ENCODE peak calls at places on chromosomes 11 and 22, in eight cellular contexts. E is HCT116; O is tibial nerve; A is effector memory CD4-positive, alpha-beta T cell; F is cardiac muscle cell; G is esophagus squamous epithelium; L is neuronal stem cell; V is CD4-positive, CD25-positive, alpha-beta regulatory T cell. P is an unnamed sample. For H3K27me3, the result is how much of the 10 kb centered on the place peaks cover.

GRCh38 chr11:117822031-117822521 is 2.5 kb downstream of the FXYD2 start:
- DNase-seq in F (no peak), A (no peak), V (peak), E (no peak), L (no peak), G (no peak), O (no peak), P (no peak)

GRCh38 chr11:123072279-123072678 is 10.3 kb upstream of the HSPA8 start:
- DNase-seq in L (no peak), A (no peak), V (no peak), G (no peak), F (no peak), E (no peak), O (no peak), P (peak)

GRCh38 chr11:94528551-94528950 is 15.2 kb upstream of the FUT4 start:
- DNase-seq in L (no peak), F (no peak), G (no peak), A (no peak), O (no peak), V (no peak), E (no peak), P (no peak)

GRCh38 chr11:77449060-77449521 is 24.8 kb downstream of the PAK1 start:
- DNase-seq in G (no peak), O (no peak), F (no peak), V (no peak), E (no peak), A (no peak), L (no peak), P (no peak)

GRCh38 chr22:20642668-20643179 is 131.2 kb upstream of the SERPIND1 start:
- DNase-seq in V (no peak), G (no peak), F (no peak), O (no peak), L (no peak), A (no peak), E (no peak), P (no peak)

GRCh38 chr22:28627791-28628190 is 51.8 kb downstream of the TTC28 start:
- DNase-seq in E (no peak), F (peak), L (no peak), V (no peak), O (no peak), A (no peak), G (no peak), P (no peak)

GRCh38 chr11:62306227-62306626 is 7.4 kb upstream of the SCGB1D4 start:
- DNase-seq in L (no peak), A (no peak), G (no peak), O (no peak), F (no peak), E (no peak), V (no peak), P (no peak)

GRCh38 chr11:2529636-2530035 is 84.8 kb downstream of the KCNQ1 start:
- DNase-seq in A (no peak), E (no peak), V (no peak), O (no peak), F (no peak), L (no peak), G (no peak), P (no peak)

GRCh38 chr11:19398772-19399542 is 158.2 kb upstream of the E2F8 start:
- DNase-seq in F (peak), A (no peak), E (no peak), O (no peak), L (no peak), G (no peak), V (no peak), P (no peak)

GRCh38 chr11:73217810-73218105 is 323 bp upstream of the P2RY2 start:
- DNase-seq in A (no peak), L (no peak), E (no peak), G (no peak), F (no peak), O (no peak), V (no peak), P (no peak)

GRCh38 chr11:73218106-73218829 is at the start of gene P2RY2:
- DNase-seq in A (no peak), L (peak), G (no peak), O (no peak), E (peak), F (peak), V (no peak), P (peak)

GRCh38 chr11:73217131-73217809 is 811 bp upstream of the P2RY2 start:
- DNase-seq in E (no peak), G (no peak), A (no peak), O (no peak), V (no peak), F (no peak), L (no peak), P (no peak)

GRCh38 chr11:73219396-73220285 is 1.6 kb downstream of the P2RY2 start:
- DNase-seq in O (no peak), V (no peak), E (no peak), L (no peak), G (no peak), F (no peak), A (no peak), P (no peak)

GRCh38 chr11:73218830-73219215 is 742 bp downstream of the P2RY2 start:
- DNase-seq in V (no peak), G (no peak), E (no peak), A (no peak), O (no peak), F (no peak), L (no peak), P (no peak)
- H3K27me3 ChIP-seq in V (under half), G (under half), E (under half), A (under half), O (under half), F (under half), L (half or more), P (under half)

GRCh38 chr11:45147017-45147728 is 734 bp downstream of the PRDM11 start:
- DNase-seq in A (peak), L (peak), F (peak), V (peak), G (peak), E (peak), O (peak), P (peak)

GRCh38 chr11:45147871-45148270 is 1.4 kb downstream of the PRDM11 start:
- DNase-seq in V (no peak), E (no peak), G (no peak), L (no peak), A (no peak), O (no peak), F (no peak), P (peak)

GRCh38 chr11:45149483-45150056 is 3.1 kb downstream of the PRDM11 start:
- DNase-seq in O (no peak), V (no peak), A (no peak), G (no peak), E (no peak), L (no peak), F (no peak), P (peak)

GRCh38 chr11:45146072-45147016 is at the start of gene PRDM11:
- DNase-seq in F (peak), O (no peak), L (peak), V (peak), E (peak), G (no peak), A (peak), P (peak)

DNA sequence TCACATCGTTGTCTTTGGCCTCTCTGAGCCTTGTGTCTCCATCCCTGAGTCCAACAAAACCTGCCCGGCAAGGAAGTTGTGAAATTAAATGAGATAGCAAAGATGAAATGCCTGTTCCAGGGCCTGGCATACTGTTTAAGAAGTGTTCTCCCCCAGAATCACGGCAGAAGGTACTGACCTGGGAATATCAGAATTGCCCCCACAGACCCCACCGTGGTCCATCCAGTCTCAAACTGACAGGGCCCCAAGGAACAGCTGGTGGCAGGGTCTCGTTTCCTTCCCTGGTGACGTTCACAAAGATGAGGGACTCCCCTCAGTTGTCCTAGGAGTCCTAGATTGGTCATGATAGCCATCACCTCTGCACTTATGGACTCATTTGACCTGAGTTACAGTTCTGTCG is 1.8 kb downstream of the PRDM11 start:
- DNase-seq in V (no peak), O (no peak), A (no peak), L (no peak), E (no peak), F (no peak), G (no peak), P (peak)
- H3K4me3 ChIP-seq in V (peak), O (no peak), A (no peak), L (no peak), E (peak), F (peak), G (peak), P (no peak)

GRCh38 chr11:119488256-119488995 is 65.5 kb upstream of the THY1 start:
- DNase-seq in G (no peak), A (no peak), E (no peak), L (no peak), F (no peak), V (no peak), O (no peak), P (no peak)
- H3K27me3 ChIP-seq in G (under half), A (under half), E (under half), L (under half), F (under half), V (under half), O (under half), P (under half)

DNA sequence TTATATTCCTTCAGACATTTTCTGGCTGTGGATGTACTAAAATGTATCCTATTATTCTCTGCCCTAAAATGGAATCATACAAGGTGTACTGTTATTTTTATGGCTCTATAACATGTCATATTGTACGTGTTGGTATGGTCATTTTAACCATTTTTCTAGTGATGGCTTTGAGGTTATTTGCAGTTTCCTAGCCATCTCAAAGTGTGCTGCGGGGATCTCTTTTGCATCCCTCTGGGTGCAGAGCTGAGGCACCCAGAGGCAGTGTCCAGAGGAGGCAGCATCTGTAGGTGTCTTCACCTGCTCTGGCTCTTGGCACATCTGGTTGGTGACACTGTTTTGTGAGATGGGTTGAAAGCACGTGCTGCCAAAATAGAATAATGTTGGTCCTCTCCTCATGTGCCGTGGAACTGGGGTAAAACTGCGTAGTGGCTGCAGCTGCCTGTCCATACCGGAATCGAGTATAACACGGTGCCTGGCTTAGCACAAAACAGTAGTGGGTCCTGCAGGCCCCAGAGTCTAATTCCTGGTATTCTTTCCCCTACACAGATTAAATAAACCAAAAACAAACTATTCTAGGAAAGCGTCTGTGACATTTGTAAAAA is 12.8 kb downstream of the NEAT1 start:
- DNase-seq in F (no peak), E (no peak), L (no peak), G (no peak), A (no peak), V (no peak), O (peak), P (peak)
- H3K4me3 ChIP-seq in F (no peak), E (no peak), L (no peak), G (no peak), A (no peak), V (no peak), O (no peak), P (no peak)

DNA sequence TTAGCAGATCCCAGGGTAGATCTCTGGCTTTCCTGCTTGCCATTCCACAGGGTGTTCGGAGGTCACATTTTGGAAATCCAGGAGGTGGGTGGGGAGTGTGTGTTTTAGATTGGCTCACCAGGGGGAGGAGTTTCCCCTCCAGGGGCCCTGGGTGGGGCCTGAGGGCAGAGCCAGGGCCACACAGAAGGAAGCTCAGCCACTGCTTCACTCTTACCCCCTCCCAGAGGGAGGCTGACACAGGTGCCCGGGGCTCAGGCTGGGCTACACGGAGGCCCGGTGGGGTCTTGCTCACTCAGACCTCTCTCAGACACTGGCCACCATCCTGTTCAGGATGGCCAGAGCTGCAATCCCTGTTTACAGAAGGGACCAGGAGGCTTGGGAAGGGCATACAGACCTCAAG is 2.5 kb downstream of the WNT7B start:
- DNase-seq in G (no peak), O (no peak), V (no peak), L (no peak), A (no peak), E (no peak), F (no peak), P (no peak)
- H3K27me3 ChIP-seq in G (under half), O (half or more), V (under half), L (half or more), A (half or more), E (under half), F (half or more), P (under half)